ENCODE peak calls at places on chromosome 14, in nine cellular contexts. I is fibroblast of lung; E is adrenal gland; L is psoas muscle; J is CD8-positive, alpha-beta T cell; V is H1; S is lower lobe of right lung; Q is heart left ventricle; A is endothelial cell of umbilical vein. R is an unnamed sample. For H3K4me1, the result is how much of the 10 kb centered on the place peaks cover.

GRCh38 chr14:73634333-73634833 is 10.4 kb upstream of the DNAL1 start:
- DNase-seq in J (no peak), A (peak), V (peak), S (peak), E (peak), L (peak), I (no peak), Q (no peak), R (peak)

GRCh38 chr14:104873380-104874055 is 8.4 kb downstream of the CEP170B start:
- DNase-seq in J (no peak), S (no peak), V (peak), Q (no peak), L (peak), I (no peak), E (peak), A (no peak), R (no peak)

GRCh38 chr14:63378444-63378843 is 59.7 kb upstream of the GPHB5 start:
- DNase-seq in E (no peak), I (no peak), A (no peak), V (no peak), L (no peak), J (no peak), Q (no peak), S (no peak), R (no peak)

GRCh38 chr14:75339059-75339458 is 60.4 kb downstream of the FOS start:
- DNase-seq in V (no peak), Q (no peak), A (no peak), E (no peak), S (no peak), J (no peak), L (no peak), I (peak), R (no peak)

GRCh38 chr14:105197274-105197673 is 16.2 kb upstream of the NUDT14 start:
- DNase-seq in J (no peak), L (peak), S (no peak), V (no peak), I (peak), Q (peak), E (no peak), A (no peak), R (no peak)

GRCh38 chr14:90523544-90523943 is 126.7 kb downstream of the CALM1 start:
- DNase-seq in L (no peak), A (no peak), J (no peak), V (no peak), S (peak), E (no peak), I (peak), Q (no peak), R (no peak)

GRCh38 chr14:72692678-72693077 is 201.2 kb downstream of the DPF3 start:
- DNase-seq in V (no peak), E (no peak), I (no peak), A (no peak), J (no peak), S (no peak), L (no peak), Q (no peak), R (peak)

GRCh38 chr14:61703342-61704129 is 8.2 kb downstream of the HIF1A start:
- DNase-seq in I (no peak), Q (no peak), V (no peak), L (no peak), E (no peak), A (no peak), S (no peak), J (no peak), R (no peak)

GRCh38 chr14:76205708-76206107 is 54.0 kb downstream of the GPATCH2L start:
- DNase-seq in E (no peak), I (no peak), A (no peak), Q (no peak), L (no peak), V (no peak), J (no peak), S (no peak), R (no peak)

GRCh38 chr14:63752449-63753169 is 24.7 kb upstream of the SGPP1 start:
- DNase-seq in I (peak), S (no peak), A (no peak), L (no peak), Q (peak), E (no peak), V (no peak), J (no peak), R (peak)

GRCh38 chr14:29897181-29897580 is 30.5 kb downstream of the PRKD1 start:
- DNase-seq in Q (no peak), J (no peak), A (no peak), I (no peak), V (no peak), L (no peak), E (no peak), S (no peak), R (no peak)

GRCh38 chr14:88323520-88324199 is 591 bp upstream of the KCNK10 start:
- DNase-seq in L (no peak), Q (no peak), E (no peak), V (peak), S (no peak), A (no peak), I (no peak), J (no peak), R (no peak)

GRCh38 chr14:55221186-55221585 is 29.8 kb upstream of the DLGAP5 start:
- DNase-seq in I (peak), A (peak), Q (no peak), J (no peak), S (no peak), V (no peak), L (no peak), E (no peak), R (peak)

GRCh38 chr14:22977684-22978486 is 4.5 kb downstream of the AJUBA start:
- DNase-seq in V (peak), J (no peak), A (peak), I (peak), Q (peak), S (peak), L (no peak), E (no peak), R (peak)

GRCh38 chr14:89753828-89754439 is 200.6 kb downstream of the EFCAB11 start:
- DNase-seq in Q (no peak), A (no peak), E (no peak), S (no peak), L (no peak), V (no peak), J (no peak), I (no peak), R (no peak)

GRCh38 chr14:92680781-92681650 is 67.4 kb downstream of the LGMN start:
- DNase-seq in I (peak), E (peak), Q (peak), V (peak), S (peak), A (peak), L (peak), J (peak), R (peak)

GRCh38 chr14:64509036-64509435 is 4.5 kb downstream of the ZBTB1 start:
- DNase-seq in E (no peak), V (no peak), S (no peak), J (no peak), A (no peak), Q (no peak), I (no peak), L (no peak), R (no peak)

GRCh38 chr14:90504643-90505042 is 107.8 kb downstream of the CALM1 start:
- DNase-seq in Q (no peak), E (no peak), J (no peak), I (no peak), S (no peak), A (no peak), V (no peak), L (peak), R (no peak)

GRCh38 chr14:90642239-90642717 is 174.0 kb downstream of the TTC7B start:
- DNase-seq in A (peak), J (no peak), Q (no peak), L (no peak), E (no peak), I (no peak), V (no peak), S (no peak), R (peak)

GRCh38 chr14:61524936-61525292 is 170.4 kb upstream of the HIF1A start:
- DNase-seq in E (no peak), J (no peak), Q (no peak), V (no peak), A (no peak), I (no peak), S (no peak), L (no peak), R (no peak)

GRCh38 chr14:102938191-102938590 is 15.7 kb downstream of the AMN start:
- DNase-seq in A (no peak), E (no peak), S (peak), L (peak), I (no peak), Q (no peak), J (no peak), V (no peak), R (no peak)

DNA sequence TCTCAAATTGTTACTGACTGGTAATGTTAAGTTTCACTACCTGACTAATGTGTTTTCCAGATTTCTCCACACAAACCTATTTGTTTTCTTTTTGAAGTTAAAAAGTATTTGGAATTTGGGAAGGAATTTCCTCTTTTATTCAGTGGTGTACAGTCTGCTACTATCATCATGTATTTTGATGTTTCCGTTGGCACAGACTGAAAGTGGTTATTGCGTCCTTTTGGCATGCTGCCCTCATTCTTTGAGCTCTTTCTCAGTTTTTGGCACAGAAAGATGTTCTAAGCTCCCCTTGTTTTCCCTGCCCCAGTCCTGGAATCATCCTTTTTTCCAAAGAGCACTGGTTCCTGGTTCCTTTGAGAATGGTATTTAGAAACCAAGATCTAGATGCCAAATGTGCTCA is 31.4 kb upstream of the RTRAF start:
- DNase-seq in J (no peak), V (no peak), L (no peak), I (peak), A (peak), Q (no peak), E (no peak), S (no peak), R (no peak)
- H3K4me1 ChIP-seq in J (under half), V (under half), L (under half), I (under half), A (under half), Q (under half), E (under half), S (under half), R (under half)

GRCh38 chr14:70920608-70921007 is 13.3 kb downstream of the PCNX1 start:
- DNase-seq in A (peak), E (no peak), S (no peak), Q (no peak), I (no peak), J (no peak), L (no peak), V (no peak), R (no peak)

GRCh38 chr14:70917633-70918032 is 10.4 kb downstream of the PCNX1 start:
- DNase-seq in A (no peak), L (no peak), S (no peak), J (no peak), V (no peak), I (no peak), Q (no peak), E (no peak), R (no peak)

GRCh38 chr14:70919774-70920173 is 12.5 kb downstream of the PCNX1 start:
- DNase-seq in A (peak), L (no peak), I (peak), J (no peak), S (no peak), Q (no peak), V (no peak), E (no peak), R (no peak)

GRCh38 chr14:70924521-70924920 is 17.3 kb downstream of the PCNX1 start:
- DNase-seq in V (no peak), J (no peak), E (no peak), A (no peak), S (no peak), I (no peak), L (no peak), Q (no peak), R (no peak)

GRCh38 chr14:70921669-70922068 is 14.4 kb downstream of the PCNX1 start:
- DNase-seq in I (no peak), S (no peak), V (no peak), Q (no peak), L (no peak), A (no peak), E (no peak), J (no peak), R (no peak)
- H3K4me1 ChIP-seq in I (under half), S (half or more), V (under half), Q (under half), L (under half), A (under half), E (half or more), J (half or more), R (under half)

DNA sequence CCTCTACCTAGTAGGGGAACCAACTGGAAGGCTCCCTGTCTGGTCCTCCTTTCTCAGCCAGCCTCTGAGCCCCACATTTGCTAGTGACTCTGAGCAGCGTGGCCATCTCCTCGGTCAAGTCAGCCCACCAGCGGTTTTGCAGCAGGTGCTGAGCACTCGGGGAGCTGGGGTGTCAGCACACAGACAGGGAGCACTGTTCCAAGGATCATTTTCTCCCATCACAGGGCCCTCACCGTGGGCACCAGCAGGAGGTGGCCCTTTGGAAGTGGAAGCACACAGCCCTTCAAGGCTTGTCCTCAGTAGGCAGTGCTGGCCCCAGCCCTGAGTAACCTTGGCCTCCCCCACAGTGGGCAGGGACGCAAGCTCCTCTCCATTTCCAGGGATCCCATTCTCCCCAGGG is 24.1 kb upstream of the EML1 start:
- DNase-seq in L (no peak), Q (no peak), V (no peak), I (no peak), E (no peak), J (no peak), S (no peak), A (no peak), R (no peak)
- H3K4me1 ChIP-seq in L (under half), Q (under half), V (under half), I (under half), E (under half), J (under half), S (under half), A (under half), R (under half)

DNA sequence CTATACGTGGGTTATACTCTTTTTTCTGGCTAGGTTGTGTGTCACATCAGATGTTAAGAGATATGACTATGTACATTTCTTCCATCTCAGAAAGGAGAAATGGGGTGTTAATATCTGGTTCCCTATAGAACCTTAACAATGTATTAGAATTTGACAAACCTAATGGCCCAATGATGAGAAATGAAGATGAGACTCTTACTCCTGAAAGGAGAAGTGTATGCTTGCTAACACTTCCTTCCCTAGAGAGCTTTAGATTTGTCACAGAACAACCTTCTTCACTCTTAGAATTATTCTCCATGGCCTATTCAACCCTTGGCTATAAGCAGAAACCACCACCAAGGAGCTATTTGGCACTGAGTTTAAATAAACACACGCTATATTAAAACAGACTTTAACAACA is 839.6 kb downstream of the GALC start:
- DNase-seq in E (no peak), V (no peak), S (no peak), Q (no peak), L (no peak), I (no peak), J (no peak), A (no peak), R (no peak)
- H3K4me1 ChIP-seq in E (under half), V (under half), S (under half), Q (under half), L (under half), I (under half), J (under half), A (under half), R (under half)

DNA sequence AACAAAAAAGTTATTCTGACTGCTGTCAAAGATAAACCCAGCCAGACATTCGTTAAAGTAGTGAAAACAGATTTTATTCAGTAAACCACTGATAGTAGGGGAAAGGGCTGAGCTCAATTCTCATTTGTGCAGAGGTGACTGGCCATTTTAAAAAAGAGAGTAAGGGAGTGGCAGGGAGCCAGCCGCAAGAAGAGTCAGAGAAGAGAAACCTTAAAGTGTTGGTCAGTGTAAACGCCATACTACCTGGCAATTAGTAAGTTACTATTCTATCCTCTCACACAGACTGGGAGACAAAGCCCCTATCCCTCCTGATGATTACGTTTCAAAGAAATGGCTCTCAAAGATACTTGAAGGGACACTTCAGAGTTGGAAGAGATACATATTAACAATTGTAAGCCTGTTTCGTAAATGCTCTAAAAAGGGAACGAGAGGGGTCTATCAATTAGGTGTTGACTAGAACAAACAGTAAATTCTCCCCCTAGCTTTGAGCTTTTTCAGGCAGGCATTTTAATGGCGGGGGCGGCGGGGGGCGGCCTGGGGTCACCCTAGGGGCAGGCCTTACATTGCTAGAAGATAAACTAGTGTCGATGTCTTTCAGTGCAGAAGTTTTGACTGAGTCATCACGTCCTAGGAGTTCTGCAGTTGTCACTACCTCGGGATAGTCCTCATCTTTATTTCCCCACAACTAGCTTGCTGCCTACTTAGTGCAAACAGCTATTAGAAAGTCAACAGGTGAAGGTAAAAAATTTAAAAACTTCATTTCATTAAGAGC is 1.8 kb downstream of the ATP6V1D start:
- DNase-seq in J (no peak), L (no peak), E (no peak), S (no peak), V (no peak), A (no peak), I (no peak), Q (no peak), R (no peak)
- H3K4me1 ChIP-seq in J (under half), L (under half), E (half or more), S (half or more), V (under half), A (under half), I (under half), Q (under half), R (under half)

DNA sequence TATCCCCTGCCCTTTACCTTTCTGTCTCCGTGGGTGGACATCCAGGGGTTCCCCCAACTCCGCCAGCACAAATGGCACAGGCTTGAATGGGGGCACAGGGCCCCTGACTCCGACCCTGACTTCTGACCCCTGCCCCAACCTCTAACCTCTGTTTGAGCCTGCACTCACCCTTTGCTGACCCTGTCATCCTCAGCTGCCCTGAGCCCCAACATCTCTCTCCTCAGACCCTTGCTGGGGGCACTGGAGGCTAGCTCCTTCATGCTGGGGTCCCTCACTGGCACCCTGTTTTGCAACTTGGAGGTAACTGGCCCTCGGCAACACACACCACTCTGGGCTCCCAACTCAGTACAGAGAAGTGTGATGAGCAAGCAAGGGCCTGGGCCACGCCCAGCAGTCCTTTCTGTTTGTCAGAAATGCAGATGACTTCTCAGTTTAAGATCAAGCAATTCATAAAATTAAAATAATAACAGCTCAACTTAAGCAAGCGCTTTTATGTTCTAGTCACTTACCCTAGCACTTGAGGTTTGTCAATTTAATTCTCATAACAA is 2.1 kb downstream of the IFI27 start:
- DNase-seq in V (no peak), A (no peak), I (no peak), S (no peak), Q (no peak), E (no peak), L (no peak), J (no peak), R (no peak)
- H3K4me1 ChIP-seq in V (under half), A (under half), I (under half), S (under half), Q (under half), E (half or more), L (under half), J (under half), R (under half)